ENCODE peak calls at places on chromosome 14, in six cellular contexts. Q is A549, X is prostate gland, G is Peyer's patch, W is IMR-90, S is NB4. V is an unnamed sample.

GRCh38 chr14:33950320-33951182 is at the start of gene EGLN3:
- DNase-seq in W (peak; percentile 44), G (peak; percentile 91), X (peak; percentile 90), S (no peak), Q (peak; percentile 75), V (peak; percentile 93)

GRCh38 chr14:68781161-68782021 is 11.5 kb downstream of the ZFP36L1 start:
- DNase-seq in Q (no peak), S (no peak), X (no peak), W (no peak), G (peak; percentile 79), V (no peak)

GRCh38 chr14:92288994-92289393 is 34.0 kb upstream of the SLC24A4 start:
- DNase-seq in Q (no peak), G (no peak), S (no peak), W (no peak), X (no peak), V (no peak)

GRCh38 chr14:104440297-104440956 is 139.1 kb upstream of the C14orf180 start:
- DNase-seq in S (no peak), G (no peak), X (no peak), W (no peak), Q (no peak), V (no peak)

GRCh38 chr14:21476526-21476924 is 234 bp downstream of the RAB2B start:
- DNase-seq in X (peak; percentile 91), W (no peak), G (peak; percentile 95), S (no peak), Q (peak; percentile 72), V (peak; percentile 42)

GRCh38 chr14:41073544-41073943 is 533.1 kb upstream of the LRFN5 start:
- DNase-seq in S (no peak), X (no peak), Q (no peak), G (no peak), W (no peak), V (no peak)

GRCh38 chr14:92813201-92813600 is 19.1 kb downstream of the GOLGA5 start:
- DNase-seq in W (no peak), G (no peak), Q (no peak), X (no peak), S (no peak), V (no peak)

GRCh38 chr14:57089901-57090300 is 178.8 kb downstream of the EXOC5 start:
- DNase-seq in Q (no peak), X (no peak), W (no peak), S (no peak), G (no peak), V (no peak)

GRCh38 chr14:68655961-68656360 is 136.9 kb downstream of the ZFP36L1 start:
- DNase-seq in S (no peak), Q (no peak), G (no peak), X (no peak), W (no peak), V (no peak)

GRCh38 chr14:93430319-93430801 is 379 bp upstream of the UNC79 start:
- DNase-seq in S (no peak), G (no peak), W (no peak), X (no peak), Q (no peak), V (no peak)

GRCh38 chr14:24231263-24232120 is 675 bp downstream of the NEDD8 start:
- DNase-seq in S (peak; percentile 30), G (no peak), Q (peak; percentile 36), X (no peak), W (no peak), V (no peak)

GRCh38 chr14:54207075-54207474 is 189.7 kb upstream of the CDKN3 start:
- DNase-seq in Q (no peak), G (no peak), X (no peak), S (no peak), W (peak; percentile 42), V (no peak)

GRCh38 chr14:55240526-55241178 is 30.6 kb upstream of the FBXO34 start:
- DNase-seq in Q (no peak), G (no peak), X (no peak), S (no peak), W (peak; percentile 89), V (no peak)

GRCh38 chr14:91968280-91968679 is 20.8 kb upstream of the FBLN5 start:
- DNase-seq in Q (no peak), W (no peak), G (no peak), X (no peak), S (no peak), V (no peak)

GRCh38 chr14:105248368-105249174 is at the start of gene BTBD6:
- DNase-seq in S (peak; percentile 84), W (peak; percentile 83), X (peak; percentile 86), Q (peak; percentile 85), G (peak; percentile 95), V (peak; percentile 98)

GRCh38 chr14:58969951-58970751 is 218.3 kb upstream of the DAAM1 start:
- DNase-seq in X (no peak), W (peak; percentile 64), Q (no peak), G (no peak), S (no peak), V (no peak)

GRCh38 chr14:22489247-22489551 is 99.8 kb downstream of the DAD1 start:
- DNase-seq in G (peak; percentile 62), S (no peak), W (no peak), X (no peak), Q (no peak), V (no peak)
- TF ChIP-seq POLR2A in G (no peak), S (no peak), W (no peak), X (no peak), Q (no peak), V (no peak)

GRCh38 chr14:35827678-35828472 is 1.7 kb downstream of the BRMS1L start:
- DNase-seq in Q (no peak), W (no peak), S (no peak), G (no peak), X (no peak), V (no peak)

GRCh38 chr14:35825968-35826217 is 245 bp upstream of the BRMS1L start:
- DNase-seq in Q (no peak), S (no peak), X (no peak), G (no peak), W (no peak), V (no peak)

GRCh38 chr14:35826952-35827416 is 846 bp downstream of the BRMS1L start:
- DNase-seq in X (no peak), Q (no peak), S (no peak), G (no peak), W (no peak), V (no peak)

GRCh38 chr14:35829449-35829848 is 3.3 kb downstream of the BRMS1L start:
- DNase-seq in X (no peak), S (no peak), W (peak; percentile 73), Q (no peak), G (no peak), V (no peak)

GRCh38 chr14:35826218-35826951 is at the start of gene BRMS1L:
- DNase-seq in X (peak; percentile 97), Q (peak; percentile 97), W (peak; percentile 99), S (peak; percentile 99), G (peak; percentile 99), V (peak; percentile 90)
- TF ChIP-seq POLR2A in X (peak; percentile 89), Q (peak; percentile 95), W (peak; percentile 78), S (peak; percentile 68), G (peak; percentile 77), V (peak; percentile 92)

GRCh38 chr14:64611358-64612020 is 61.7 kb downstream of the PPP1R36 start:
- DNase-seq in W (peak; percentile 61), Q (no peak), S (no peak), X (peak; percentile 71), G (no peak), V (no peak)
- TF ChIP-seq POLR2A in W (no peak), Q (no peak), S (no peak), X (no peak), G (no peak), V (no peak)

DNA sequence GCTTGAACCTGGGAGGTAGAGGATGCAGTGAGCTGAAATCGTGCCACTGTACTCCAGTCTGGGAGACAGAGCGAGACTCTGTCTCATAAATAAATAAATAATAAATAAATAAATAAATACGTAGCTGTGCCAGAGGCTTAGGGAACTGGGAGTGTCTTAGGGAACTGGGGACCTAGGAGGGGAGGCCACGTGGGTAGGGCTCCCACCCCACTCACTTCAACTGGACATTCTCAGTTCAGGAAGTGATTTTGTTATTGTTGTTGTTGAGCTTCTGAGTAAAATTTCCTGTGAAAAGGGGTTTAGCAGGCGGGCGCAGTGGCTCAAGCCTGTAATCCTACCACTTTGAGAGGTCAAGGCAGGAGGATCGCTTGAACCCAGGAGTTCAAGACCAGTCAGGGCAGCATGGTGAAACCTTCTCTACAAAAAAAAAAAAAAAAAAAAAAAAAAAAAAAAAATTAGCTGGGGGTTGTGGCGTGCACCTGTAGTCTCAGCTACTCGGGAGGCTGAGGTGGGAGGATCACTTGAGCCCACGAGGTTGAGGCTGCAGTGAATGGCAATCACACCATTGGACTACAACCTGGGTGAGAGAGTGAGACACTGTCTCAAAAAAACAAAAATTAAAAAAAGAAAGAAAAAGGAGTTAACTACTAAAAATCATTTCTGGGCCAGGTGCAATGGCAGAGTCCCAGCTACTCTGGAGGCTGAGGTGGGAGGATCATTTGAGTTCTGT is 19.0 kb upstream of the ANKRD9 start:
- DNase-seq in G (no peak), Q (no peak), X (no peak), W (no peak), S (no peak), V (no peak)
- TF ChIP-seq POLR2A in G (no peak), Q (no peak), X (no peak), W (no peak), S (no peak), V (no peak)

DNA sequence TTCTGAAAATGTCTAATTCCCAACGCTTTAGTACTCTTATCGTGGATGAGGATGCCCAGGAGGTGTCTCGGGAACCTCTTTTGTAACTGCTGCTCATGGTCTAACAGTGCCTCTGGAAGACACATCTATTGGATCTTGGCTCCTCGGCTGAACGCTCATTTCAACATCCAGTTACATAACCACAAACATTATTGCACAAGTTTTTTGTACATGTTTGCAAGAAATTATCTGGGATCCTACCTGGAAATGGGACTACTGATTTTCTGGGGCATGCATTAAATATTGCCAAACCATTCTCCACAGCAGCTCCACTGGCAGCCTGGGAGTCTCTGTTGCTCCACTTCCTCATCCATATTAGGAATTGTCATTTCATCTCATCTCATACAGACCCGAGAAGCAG is 117.5 kb upstream of the EVL start:
- DNase-seq in S (peak; percentile 63), W (no peak), X (no peak), G (no peak), Q (no peak), V (no peak)
- TF ChIP-seq POLR2A in S (no peak), W (no peak), X (no peak), G (no peak), Q (no peak), V (no peak)